ENCODE peak calls at places on chromosomes 1 and 21, in four cellular contexts. R, K, M and Q are unnamed samples.

GRCh38 chr21:43810505-43811261 is 21.3 kb downstream of the RRP1 start:
- DNase-seq in K (peak), R (peak), M (peak), Q (peak)

GRCh38 chr21:46122241-46122671 is 24.3 kb downstream of the COL6A2 start:
- DNase-seq in R (no peak), K (peak), M (no peak), Q (no peak)

GRCh38 chr21:41777934-41778815 is 11.3 kb upstream of the RIPK4 start:
- DNase-seq in M (peak), R (peak), K (peak), Q (peak)

GRCh38 chr1:174358786-174359453 is 88.8 kb upstream of the GPR52 start:
- DNase-seq in M (peak), R (no peak), K (peak), Q (no peak)

GRCh38 chr1:1073743-1074587 is at the start of gene RNF223:
- DNase-seq in M (peak), K (peak), R (no peak), Q (peak)

GRCh38 chr1:162711066-162711465 is 78.8 kb downstream of the DDR2 start:
- DNase-seq in R (no peak), K (no peak), M (no peak), Q (no peak)

GRCh38 chr1:246787781-246788513 is 63.7 kb downstream of the SCCPDH start:
- DNase-seq in R (no peak), M (no peak), K (no peak), Q (no peak)

GRCh38 chr1:116329524-116330341 is 43.3 kb upstream of the ATP1A1 start:
- DNase-seq in M (no peak), R (no peak), K (no peak), Q (peak)

GRCh38 chr1:14602131-14602530 is 3.6 kb downstream of the KAZN start:
- DNase-seq in M (no peak), K (peak), R (peak), Q (peak)

GRCh38 chr1:158961178-158961577 is 29.8 kb downstream of the PYHIN1 start:
- DNase-seq in K (no peak), R (no peak), M (no peak), Q (no peak)

GRCh38 chr21:38409907-38410306 is 88.4 kb downstream of the ERG start:
- DNase-seq in K (no peak), R (no peak), M (no peak), Q (no peak)

GRCh38 chr1:39692152-39693064 is 1.2 kb upstream of the HPCAL4 start:
- DNase-seq in R (no peak), K (peak), M (no peak), Q (no peak)

GRCh38 chr1:18950415-18951026 is 6.0 kb downstream of the IFFO2 start:
- DNase-seq in R (no peak), K (no peak), M (no peak), Q (no peak)

GRCh38 chr21:44969965-44970755 is 30.3 kb downstream of the SLX9 start:
- DNase-seq in K (no peak), M (no peak), R (no peak), Q (no peak)

GRCh38 chr1:177872563-177872900 is 97.3 kb downstream of the SEC16B start:
- DNase-seq in K (no peak), R (no peak), M (no peak), Q (no peak)

GRCh38 chr1:87305096-87305495 is 23.6 kb upstream of the LMO4 start:
- DNase-seq in K (no peak), R (peak), M (no peak), Q (no peak)

GRCh38 chr1:6412896-6413295 is 6.8 kb downstream of the HES2 start:
- DNase-seq in R (no peak), K (no peak), M (no peak), Q (no peak)

GRCh38 chr1:155070721-155071556 is 7.4 kb downstream of the EFNA4 start:
- DNase-seq in K (peak), R (no peak), M (peak), Q (no peak)

GRCh38 chr21:44995257-44995941 is 55.6 kb downstream of the SLX9 start:
- DNase-seq in R (no peak), K (no peak), M (no peak), Q (no peak)

GRCh38 chr1:161044535-161044907 is 1.3 kb downstream of the USF1 start:
- DNase-seq in K (no peak), M (no peak), R (no peak), Q (no peak)

GRCh38 chr1:76507376-76507775 is 359.9 kb upstream of the ST6GALNAC5 start:
- DNase-seq in M (no peak), K (no peak), R (no peak), Q (no peak)

GRCh38 chr21:42539342-42539741 is 25.7 kb downstream of the SLC37A1 start:
- DNase-seq in M (no peak), K (peak), R (no peak), Q (no peak)

GRCh38 chr1:178451529-178451928 is 45.2 kb downstream of the CLEC20A start:
- DNase-seq in K (no peak), R (no peak), M (no peak), Q (no peak)

GRCh38 chr1:188822248-188822647 is 1655.4 kb downstream of the BRINP3 start:
- DNase-seq in K (no peak), M (no peak), R (no peak), Q (no peak)

GRCh38 chr1:8115031-8115768 is 89.1 kb upstream of the ERRFI1 start:
- DNase-seq in R (no peak), M (no peak), K (no peak), Q (no peak)

GRCh38 chr21:45224189-45224938 is 63.3 kb downstream of the POFUT2 start:
- DNase-seq in R (no peak), K (no peak), M (peak), Q (no peak)

GRCh38 chr1:111720274-111720976 is 18.8 kb downstream of the INKA2 start:
- DNase-seq in R (no peak), M (no peak), K (no peak), Q (no peak)

GRCh38 chr1:239630767-239631166 is 244.4 kb downstream of the CHRM3 start:
- DNase-seq in R (no peak), K (no peak), M (no peak), Q (no peak)

GRCh38 chr1:198775606-198776005 is 136.8 kb downstream of the PTPRC start:
- DNase-seq in M (no peak), K (no peak), R (no peak), Q (no peak)

GRCh38 chr1:199742547-199742946 is 285.0 kb upstream of the NR5A2 start:
- DNase-seq in R (no peak), M (no peak), K (no peak), Q (no peak)

GRCh38 chr1:203127672-203128611 is at the start of gene ADORA1:
- DNase-seq in R (no peak), K (peak), M (no peak), Q (peak)

DNA sequence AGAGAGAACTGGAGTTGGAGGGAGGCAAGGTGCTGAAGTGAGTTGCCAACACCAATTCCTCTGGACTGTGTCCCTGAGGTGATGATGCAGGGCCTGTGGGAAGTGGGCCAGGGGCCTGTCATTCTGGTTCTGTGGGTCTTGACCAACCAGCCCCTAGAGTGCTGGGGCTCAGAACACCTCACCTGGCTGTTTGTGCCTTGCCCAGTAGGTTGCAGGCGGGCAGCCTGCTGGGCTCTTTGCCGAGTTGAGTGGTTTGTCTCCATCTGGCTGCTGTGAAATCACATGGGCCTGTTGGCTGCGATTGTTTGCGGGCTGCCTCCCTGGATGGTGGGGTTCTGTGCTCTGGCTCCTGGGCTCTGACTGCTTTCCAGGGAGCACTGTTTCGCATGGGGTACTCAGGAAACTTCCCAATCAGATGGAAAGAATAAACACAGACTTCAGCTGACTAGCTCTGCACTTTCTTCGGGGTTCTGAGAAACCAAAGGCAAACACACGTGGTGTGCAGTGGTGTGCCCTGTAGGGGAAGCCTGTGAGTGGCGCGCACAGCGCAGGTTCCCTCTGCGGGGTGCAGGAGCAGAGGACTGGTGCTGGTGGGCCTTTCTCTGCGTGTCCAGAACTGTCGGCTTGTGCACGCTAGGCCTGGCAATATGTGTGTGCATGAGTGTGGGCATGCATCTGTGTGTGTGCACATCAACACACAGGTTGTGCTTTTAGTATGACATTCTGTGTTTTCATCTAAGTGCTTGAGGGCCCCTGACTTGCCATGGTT is 95.1 kb downstream of the RHOU start:
- DNase-seq in R (peak), M (no peak), K (peak), Q (peak)
- TF ChIP-seq CTCF in R (no peak), M (no peak), K (no peak), Q (no peak)

GRCh38 chr1:27519341-27520258 is 29.6 kb upstream of the WASF2 start:
- DNase-seq in K (no peak), R (no peak), M (no peak), Q (no peak)
- TF ChIP-seq POLR2A in K (no peak), R (no peak), M (no peak), Q (no peak)

DNA sequence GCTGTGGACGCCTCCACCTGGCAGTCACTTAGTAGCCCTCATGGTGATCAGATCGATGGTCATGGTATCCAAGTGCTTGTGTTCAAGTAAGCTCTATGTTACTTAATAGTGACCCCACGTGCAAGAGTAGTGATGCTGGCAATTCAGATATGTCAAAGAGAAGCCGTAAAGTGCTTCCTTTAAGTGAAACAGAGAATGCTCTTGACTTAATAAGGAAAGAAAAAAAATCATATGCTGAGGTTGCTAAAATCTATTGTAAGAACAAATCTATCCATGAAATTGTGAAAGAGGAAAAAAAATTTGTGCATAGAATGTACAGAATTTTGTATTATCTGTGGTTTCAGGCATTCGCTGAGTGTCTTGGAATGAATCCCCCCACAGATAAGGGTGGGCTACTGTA is 113.9 kb downstream of the PEX14 start:
- DNase-seq in M (no peak), R (no peak), K (no peak), Q (no peak)
- TF ChIP-seq POLR2AphosphoS5 in M (no peak), R (no peak), K (no peak), Q (no peak)

DNA sequence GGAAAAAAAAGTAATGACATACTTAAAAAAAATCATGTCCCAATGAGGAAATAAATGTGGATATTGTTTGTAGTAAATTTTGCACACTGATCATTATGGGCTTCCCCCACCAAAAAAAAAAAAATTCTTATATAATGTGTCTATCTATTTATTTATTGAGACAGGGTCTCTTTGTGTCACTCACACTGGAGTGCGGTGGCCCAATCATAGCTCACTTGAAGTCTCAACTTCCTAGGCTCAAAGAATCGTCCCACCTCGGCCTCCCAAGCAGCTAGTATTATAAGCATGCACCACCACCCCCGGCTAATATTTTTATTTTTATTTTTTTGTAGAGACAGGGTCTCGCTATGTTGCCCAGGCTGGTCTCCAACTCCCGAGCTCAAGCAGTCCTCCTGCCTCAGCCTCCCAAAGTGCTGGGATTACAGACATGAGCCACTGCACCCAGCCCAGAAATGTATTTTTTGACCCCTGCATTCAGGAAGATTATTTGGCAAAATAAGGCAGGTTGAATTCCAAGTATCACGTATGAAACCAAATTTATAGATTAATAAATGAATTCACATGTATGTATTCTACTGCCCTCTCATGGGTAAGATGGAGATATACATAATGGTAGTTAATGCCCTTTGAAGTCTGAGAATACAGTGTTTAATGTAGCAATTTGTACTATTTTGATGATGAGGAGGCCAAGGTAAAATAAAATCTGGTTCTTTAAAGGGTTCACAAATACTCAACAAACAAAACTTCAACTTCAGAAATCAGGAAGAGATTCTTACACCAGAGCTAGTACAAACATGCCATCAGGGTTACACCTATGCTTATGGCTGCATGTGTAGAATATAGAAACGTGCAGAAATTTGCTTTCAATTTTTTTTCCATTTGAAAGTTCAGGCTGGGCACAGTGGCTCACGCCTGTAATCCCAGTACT is 1.4 kb upstream of the DENND2C start:
- DNase-seq in M (no peak), R (no peak), K (no peak), Q (no peak)
- TF ChIP-seq CTCF in M (no peak), R (no peak), K (no peak), Q (no peak)

GRCh38 chr1:224435999-224436398 is 1.4 kb upstream of the WDR26 start:
- DNase-seq in R (no peak), K (no peak), M (no peak), Q (no peak)

GRCh38 chr1:224433041-224433670 is 1.4 kb downstream of the WDR26 start:
- DNase-seq in R (no peak), K (no peak), M (no peak), Q (no peak)

GRCh38 chr1:224434447-224435317 is at the start of gene WDR26:
- DNase-seq in K (peak), R (no peak), M (peak), Q (peak)

GRCh38 chr1:224433671-224434446 is 738 bp downstream of the WDR26 start:
- DNase-seq in K (peak), M (no peak), R (no peak), Q (peak)

GRCh38 chr1:224435318-224435763 is 744 bp upstream of the WDR26 start:
- DNase-seq in K (no peak), M (peak), R (no peak), Q (no peak)
- TF ChIP-seq POLR2A in K (no peak), M (no peak), R (no peak), Q (no peak)

DNA sequence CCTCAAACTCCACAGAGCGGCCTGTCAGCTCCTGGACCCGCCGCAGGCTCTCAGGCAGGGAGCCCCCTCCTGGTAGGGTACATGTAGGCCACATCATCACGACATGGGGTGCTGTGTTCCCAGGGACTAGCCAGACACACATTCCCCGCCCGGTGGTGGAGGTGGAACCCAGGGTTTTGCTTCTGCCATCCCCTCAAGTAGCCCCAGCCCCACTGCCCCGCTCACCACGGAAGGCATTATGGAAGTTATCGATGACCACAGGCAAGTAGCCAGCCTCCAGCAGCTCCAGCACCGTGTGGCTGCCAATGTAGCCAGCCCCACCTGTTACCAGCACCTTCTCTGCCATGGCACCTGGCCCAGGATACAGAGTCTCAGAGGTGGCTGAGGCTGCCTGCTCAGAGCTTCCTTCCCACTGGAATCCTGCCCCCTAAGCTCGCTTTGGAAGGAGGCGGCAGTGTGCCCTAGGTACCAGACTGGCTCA is 1.9 kb downstream of the GALE start:
- DNase-seq in R (no peak), K (peak), M (peak), Q (no peak)
- TF ChIP-seq POLR2AphosphoS5 in R (no peak), K (no peak), M (no peak), Q (no peak)